ENCODE peak calls at places on chromosome 9, in four cellular contexts. K is AG20443, C is germinal center, P is NCI-H524. D is an unnamed sample.

GRCh38 chr9:127116946-127117345 is 5.5 kb downstream of the ANGPTL2 start:
- DNase-seq in K (no peak), C (no peak), P (no peak), D (no peak)

GRCh38 chr9:128321879-128322341 is 337 bp downstream of the TRUB2 start:
- DNase-seq in K (no peak), C (no peak), P (no peak), D (no peak)

GRCh38 chr9:120737411-120737810 is 23.1 kb upstream of the MEGF9 start:
- DNase-seq in K (no peak), C (no peak), P (no peak), D (no peak)

GRCh38 chr9:34375901-34376595 is 650 bp downstream of the MYORG start:
- DNase-seq in K (peak), C (peak), P (no peak), D (peak)

GRCh38 chr9:3059781-3060468 is 216.0 kb upstream of the PUM3 start:
- DNase-seq in K (no peak), C (no peak), P (no peak), D (peak)

GRCh38 chr9:6852243-6852963 is 94.6 kb downstream of the KDM4C start:
- DNase-seq in K (peak), C (no peak), P (no peak), D (peak)

GRCh38 chr9:134552349-134552990 is 89.1 kb upstream of the COL5A1 start:
- DNase-seq in K (no peak), C (no peak), P (no peak), D (peak)

GRCh38 chr9:117425562-117425961 is 10.7 kb upstream of the ASTN2 start:
- DNase-seq in K (no peak), C (no peak), P (no peak), D (no peak)

GRCh38 chr9:79524266-79524665 is 47.5 kb upstream of the TLE4 start:
- DNase-seq in K (peak), C (no peak), P (no peak), D (no peak)

GRCh38 chr9:116663588-116663987 is 23.5 kb upstream of the TRIM32 start:
- DNase-seq in K (no peak), C (no peak), P (no peak), D (no peak)

GRCh38 chr9:108511200-108511756 is 344.5 kb downstream of the ACTL7B start:
- DNase-seq in K (peak), C (no peak), P (no peak), D (peak)

GRCh38 chr9:98146101-98146991 is 27.3 kb upstream of the TRIM14 start:
- DNase-seq in K (peak), C (no peak), P (no peak), D (peak)

GRCh38 chr9:86322973-86323644 is 31.1 kb downstream of the TUT7 start:
- DNase-seq in K (peak), C (no peak), P (no peak), D (no peak)

GRCh38 chr9:136644343-136644592 is 18.4 kb upstream of the EGFL7 start:
- DNase-seq in K (no peak), C (no peak), P (peak), D (no peak)

GRCh38 chr9:129176786-129177442 is 1.1 kb downstream of the IER5L start:
- DNase-seq in K (no peak), C (no peak), P (no peak), D (peak)

GRCh38 chr9:126652140-126652558 is 38.4 kb downstream of the LMX1B start:
- DNase-seq in K (no peak), C (no peak), P (no peak), D (no peak)

GRCh38 chr9:32899181-32899580 is 102.2 kb downstream of the APTX start:
- DNase-seq in K (no peak), C (no peak), P (no peak), D (no peak)

GRCh38 chr9:126548312-126548711 is 65.4 kb upstream of the LMX1B start:
- DNase-seq in K (no peak), C (no peak), P (no peak), D (no peak)

GRCh38 chr9:127255692-127256091 is 8.9 kb upstream of the GARNL3 start:
- DNase-seq in K (no peak), C (no peak), P (no peak), D (no peak)

GRCh38 chr9:33695856-33696255 is 99.5 kb upstream of the PRSS3 start:
- DNase-seq in K (no peak), C (no peak), P (no peak), D (no peak)

GRCh38 chr9:119284118-119284517 is 85.1 kb downstream of the BRINP1 start:
- DNase-seq in K (peak), C (no peak), P (peak), D (no peak)

GRCh38 chr9:113375057-113376023 is 1.4 kb downstream of the HDHD3 start:
- DNase-seq in K (no peak), C (no peak), P (no peak), D (peak)

GRCh38 chr9:127451681-127452480 is 571 bp downstream of the LRSAM1 start:
- DNase-seq in K (peak), C (peak), P (no peak), D (peak)

GRCh38 chr9:91164724-91165520 is 196.8 kb downstream of the AUH start:
- DNase-seq in K (peak), C (no peak), P (no peak), D (peak)

GRCh38 chr9:128141604-128142003 is 7.6 kb upstream of the LCN2 start:
- DNase-seq in K (no peak), C (no peak), P (no peak), D (peak)

GRCh38 chr9:83537331-83538171 is 650 bp downstream of the FRMD3 start:
- DNase-seq in K (peak), C (no peak), P (no peak), D (no peak)

GRCh38 chr9:38271666-38272241 is 120.7 kb upstream of the ALDH1B1 start:
- DNase-seq in K (no peak), C (no peak), P (no peak), D (no peak)

GRCh38 chr9:73133042-73133651 is 18.5 kb upstream of the ANXA1 start:
- DNase-seq in K (no peak), C (no peak), P (no peak), D (no peak)

GRCh38 chr9:129547063-129547462 is 73.8 kb downstream of the C9orf50 start:
- DNase-seq in K (no peak), C (no peak), P (no peak), D (no peak)